ENCODE peak calls at places on chromosomes 13 and 19, in eight cellular contexts. One of them, this sample, is unnamed.

GRCh38 chr13:43307921-43308433 is 284.6 kb downstream of the DNAJC15 start:
- DNase-seq in naive thymus-derived CD4-positive, alpha-beta T cell: no peak
- DNase-seq in tibial artery: peak; percentile 78
- DNase-seq in Caco-2: peak; percentile 51
- DNase-seq in WTC11: no peak
- DNase-seq in COR-L47: peak; percentile 85
- DNase-seq in NCI-H1694 treated with DMSO at 0.1 percent for 48 hours: peak; percentile 70
- DNase-seq in smooth muscle cell of the brain vasculature: peak; percentile 78
- DNase-seq in this sample: no peak

GRCh38 chr13:46605089-46605488 is 52.1 kb downstream of the LRCH1 start:
- DNase-seq in Caco-2: no peak
- DNase-seq in NCI-H1694 treated with DMSO at 0.1 percent for 48 hours: no peak
- DNase-seq in COR-L47: no peak
- DNase-seq in tibial artery: no peak
- DNase-seq in WTC11: no peak
- DNase-seq in smooth muscle cell of the brain vasculature: no peak
- DNase-seq in naive thymus-derived CD4-positive, alpha-beta T cell: no peak
- DNase-seq in this sample: no peak

GRCh38 chr13:41497436-41497835 is 40.1 kb downstream of the RGCC start:
- DNase-seq in WTC11: no peak
- DNase-seq in NCI-H1694 treated with DMSO at 0.1 percent for 48 hours: no peak
- DNase-seq in naive thymus-derived CD4-positive, alpha-beta T cell: no peak
- DNase-seq in smooth muscle cell of the brain vasculature: no peak
- DNase-seq in Caco-2: no peak
- DNase-seq in tibial artery: no peak
- DNase-seq in COR-L47: no peak
- DNase-seq in this sample: no peak

GRCh38 chr13:100872761-100873160 is 198.2 kb upstream of the TMTC4 start:
- DNase-seq in Caco-2: no peak
- DNase-seq in smooth muscle cell of the brain vasculature: peak; percentile 23
- DNase-seq in COR-L47: no peak
- DNase-seq in WTC11: no peak
- DNase-seq in tibial artery: no peak
- DNase-seq in naive thymus-derived CD4-positive, alpha-beta T cell: no peak
- DNase-seq in NCI-H1694 treated with DMSO at 0.1 percent for 48 hours: no peak
- DNase-seq in this sample: no peak

GRCh38 chr19:53865523-53865917 is 2.2 kb upstream of the MYADM start:
- DNase-seq in naive thymus-derived CD4-positive, alpha-beta T cell: no peak
- DNase-seq in NCI-H1694 treated with DMSO at 0.1 percent for 48 hours: no peak
- DNase-seq in COR-L47: no peak
- DNase-seq in WTC11: no peak
- DNase-seq in Caco-2: no peak
- DNase-seq in tibial artery: no peak
- DNase-seq in smooth muscle cell of the brain vasculature: no peak
- DNase-seq in this sample: peak; percentile 15

GRCh38 chr13:77611068-77611467 is 75.6 kb downstream of the SCEL start:
- DNase-seq in tibial artery: no peak
- DNase-seq in WTC11: no peak
- DNase-seq in NCI-H1694 treated with DMSO at 0.1 percent for 48 hours: no peak
- DNase-seq in Caco-2: no peak
- DNase-seq in naive thymus-derived CD4-positive, alpha-beta T cell: no peak
- DNase-seq in smooth muscle cell of the brain vasculature: no peak
- DNase-seq in COR-L47: no peak
- DNase-seq in this sample: no peak

GRCh38 chr19:58386166-58386575 is 898 bp upstream of the RPS5 start:
- DNase-seq in tibial artery: no peak
- DNase-seq in Caco-2: no peak
- DNase-seq in WTC11: no peak
- DNase-seq in smooth muscle cell of the brain vasculature: no peak
- DNase-seq in COR-L47: no peak
- DNase-seq in NCI-H1694 treated with DMSO at 0.1 percent for 48 hours: no peak
- DNase-seq in naive thymus-derived CD4-positive, alpha-beta T cell: peak; percentile 22
- DNase-seq in this sample: no peak

GRCh38 chr13:113117335-113117872 is 5.2 kb upstream of the F10 start:
- DNase-seq in Caco-2: no peak
- DNase-seq in COR-L47: no peak
- DNase-seq in naive thymus-derived CD4-positive, alpha-beta T cell: no peak
- DNase-seq in smooth muscle cell of the brain vasculature: no peak
- DNase-seq in NCI-H1694 treated with DMSO at 0.1 percent for 48 hours: no peak
- DNase-seq in WTC11: no peak
- DNase-seq in tibial artery: peak; percentile 60
- DNase-seq in this sample: no peak

GRCh38 chr19:48419158-48419920 is 25.9 kb downstream of the GRIN2D start:
- DNase-seq in COR-L47: no peak
- DNase-seq in tibial artery: no peak
- DNase-seq in smooth muscle cell of the brain vasculature: no peak
- DNase-seq in WTC11: peak; percentile 88
- DNase-seq in NCI-H1694 treated with DMSO at 0.1 percent for 48 hours: no peak
- DNase-seq in naive thymus-derived CD4-positive, alpha-beta T cell: peak; percentile 64
- DNase-seq in Caco-2: peak; percentile 63
- DNase-seq in this sample: peak; percentile 80

GRCh38 chr13:95319551-95320274 is 18.5 kb upstream of the ABCC4 start:
- DNase-seq in NCI-H1694 treated with DMSO at 0.1 percent for 48 hours: no peak
- DNase-seq in tibial artery: no peak
- DNase-seq in WTC11: no peak
- DNase-seq in smooth muscle cell of the brain vasculature: no peak
- DNase-seq in naive thymus-derived CD4-positive, alpha-beta T cell: no peak
- DNase-seq in COR-L47: no peak
- DNase-seq in Caco-2: no peak
- DNase-seq in this sample: no peak

GRCh38 chr13:97951376-97951775 is 2.1 kb upstream of the IPO5 start:
- DNase-seq in smooth muscle cell of the brain vasculature: no peak
- DNase-seq in Caco-2: no peak
- DNase-seq in naive thymus-derived CD4-positive, alpha-beta T cell: no peak
- DNase-seq in COR-L47: no peak
- DNase-seq in WTC11: no peak
- DNase-seq in NCI-H1694 treated with DMSO at 0.1 percent for 48 hours: no peak
- DNase-seq in tibial artery: no peak
- DNase-seq in this sample: no peak

GRCh38 chr13:97629601-97630272 is 195.8 kb downstream of the RAP2A start:
- DNase-seq in WTC11: no peak
- DNase-seq in NCI-H1694 treated with DMSO at 0.1 percent for 48 hours: no peak
- DNase-seq in Caco-2: no peak
- DNase-seq in smooth muscle cell of the brain vasculature: no peak
- DNase-seq in COR-L47: peak; percentile 17
- DNase-seq in tibial artery: no peak
- DNase-seq in naive thymus-derived CD4-positive, alpha-beta T cell: no peak
- DNase-seq in this sample: no peak

GRCh38 chr13:35984776-35985453 is 146.3 kb downstream of the DCLK1 start:
- DNase-seq in smooth muscle cell of the brain vasculature: no peak
- DNase-seq in Caco-2: no peak
- DNase-seq in COR-L47: peak; percentile 97
- DNase-seq in tibial artery: no peak
- DNase-seq in WTC11: peak; percentile 39
- DNase-seq in naive thymus-derived CD4-positive, alpha-beta T cell: no peak
- DNase-seq in NCI-H1694 treated with DMSO at 0.1 percent for 48 hours: no peak
- DNase-seq in this sample: no peak

GRCh38 chr19:45211751-45212381 is 33.3 kb downstream of the BLOC1S3 start:
- DNase-seq in COR-L47: no peak
- DNase-seq in Caco-2: no peak
- DNase-seq in smooth muscle cell of the brain vasculature: no peak
- DNase-seq in tibial artery: no peak
- DNase-seq in WTC11: no peak
- DNase-seq in NCI-H1694 treated with DMSO at 0.1 percent for 48 hours: no peak
- DNase-seq in naive thymus-derived CD4-positive, alpha-beta T cell: no peak
- DNase-seq in this sample: no peak

GRCh38 chr19:39156230-39156890 is 30.8 kb downstream of the PAK4 start:
- DNase-seq in Caco-2: no peak
- DNase-seq in naive thymus-derived CD4-positive, alpha-beta T cell: no peak
- DNase-seq in WTC11: no peak
- DNase-seq in smooth muscle cell of the brain vasculature: no peak
- DNase-seq in COR-L47: no peak
- DNase-seq in NCI-H1694 treated with DMSO at 0.1 percent for 48 hours: no peak
- DNase-seq in tibial artery: no peak
- DNase-seq in this sample: no peak

GRCh38 chr13:50664961-50665360 is 178.5 kb downstream of the DLEU7 start:
- DNase-seq in Caco-2: no peak
- DNase-seq in NCI-H1694 treated with DMSO at 0.1 percent for 48 hours: no peak
- DNase-seq in COR-L47: no peak
- DNase-seq in smooth muscle cell of the brain vasculature: no peak
- DNase-seq in WTC11: no peak
- DNase-seq in tibial artery: no peak
- DNase-seq in naive thymus-derived CD4-positive, alpha-beta T cell: no peak
- DNase-seq in this sample: no peak

GRCh38 chr13:82654851-82655517 is 1227.3 kb downstream of the SLITRK1 start:
- DNase-seq in COR-L47: no peak
- DNase-seq in NCI-H1694 treated with DMSO at 0.1 percent for 48 hours: no peak
- DNase-seq in Caco-2: no peak
- DNase-seq in smooth muscle cell of the brain vasculature: peak; percentile 47
- DNase-seq in tibial artery: peak; percentile 92
- DNase-seq in WTC11: no peak
- DNase-seq in naive thymus-derived CD4-positive, alpha-beta T cell: no peak
- DNase-seq in this sample: no peak

GRCh38 chr13:49859568-49859967 is 67.1 kb upstream of the KPNA3 start:
- DNase-seq in Caco-2: no peak
- DNase-seq in WTC11: no peak
- DNase-seq in tibial artery: no peak
- DNase-seq in NCI-H1694 treated with DMSO at 0.1 percent for 48 hours: no peak
- DNase-seq in smooth muscle cell of the brain vasculature: no peak
- DNase-seq in COR-L47: no peak
- DNase-seq in naive thymus-derived CD4-positive, alpha-beta T cell: no peak
- DNase-seq in this sample: no peak

GRCh38 chr13:73939071-73939380 is 195.2 kb downstream of the KLF12 start:
- DNase-seq in tibial artery: no peak
- DNase-seq in naive thymus-derived CD4-positive, alpha-beta T cell: no peak
- DNase-seq in COR-L47: no peak
- DNase-seq in Caco-2: no peak
- DNase-seq in NCI-H1694 treated with DMSO at 0.1 percent for 48 hours: no peak
- DNase-seq in smooth muscle cell of the brain vasculature: no peak
- DNase-seq in WTC11: no peak
- DNase-seq in this sample: no peak

GRCh38 chr19:50333235-50333736 is 4.1 kb upstream of the KCNC3 start:
- DNase-seq in NCI-H1694 treated with DMSO at 0.1 percent for 48 hours: no peak
- DNase-seq in WTC11: peak; percentile 94
- DNase-seq in COR-L47: peak; percentile 52
- DNase-seq in smooth muscle cell of the brain vasculature: peak; percentile 31
- DNase-seq in tibial artery: peak; percentile 84
- DNase-seq in naive thymus-derived CD4-positive, alpha-beta T cell: peak; percentile 90
- DNase-seq in Caco-2: peak; percentile 99
- DNase-seq in this sample: peak; percentile 89

GRCh38 chr13:33744589-33745369 is 73.2 kb upstream of the RFC3 start:
- DNase-seq in tibial artery: no peak
- DNase-seq in Caco-2: no peak
- DNase-seq in smooth muscle cell of the brain vasculature: no peak
- DNase-seq in WTC11: no peak
- DNase-seq in naive thymus-derived CD4-positive, alpha-beta T cell: no peak
- DNase-seq in COR-L47: peak; percentile 82
- DNase-seq in NCI-H1694 treated with DMSO at 0.1 percent for 48 hours: no peak
- DNase-seq in this sample: no peak

GRCh38 chr19:7356899-7357627 is 8.3 kb downstream of the ARHGEF18 start:
- DNase-seq in Caco-2: no peak
- DNase-seq in naive thymus-derived CD4-positive, alpha-beta T cell: no peak
- DNase-seq in smooth muscle cell of the brain vasculature: no peak
- DNase-seq in tibial artery: no peak
- DNase-seq in COR-L47: no peak
- DNase-seq in NCI-H1694 treated with DMSO at 0.1 percent for 48 hours: no peak
- DNase-seq in WTC11: no peak
- DNase-seq in this sample: no peak

GRCh38 chr13:110676511-110677204 is 29.3 kb downstream of the CARS2 start:
- DNase-seq in smooth muscle cell of the brain vasculature: no peak
- DNase-seq in tibial artery: no peak
- DNase-seq in Caco-2: no peak
- DNase-seq in naive thymus-derived CD4-positive, alpha-beta T cell: no peak
- DNase-seq in COR-L47: no peak
- DNase-seq in NCI-H1694 treated with DMSO at 0.1 percent for 48 hours: no peak
- DNase-seq in WTC11: no peak
- DNase-seq in this sample: no peak